ENCODE peak calls at places on chromosomes 4 and X, in ten cellular contexts. N is IMR-90, I is neural crest cell, V is cardiac fibroblast, P is mesothelial cell of epicardium, W is tibial nerve, C is A549, X is progenitor cell of endocrine pancreas, S is PC-3, Q is astrocyte of the spinal cord. R is an unnamed sample.

GRCh38 chrX:70664726-70665125 is 220.1 kb downstream of the DLG3 start:
- DNase-seq in P (no peak), W (no peak), S (peak; percentile 49), N (peak; percentile 30), X (no peak), C (peak; percentile 34), Q (peak; percentile 36), V (peak; percentile 36), I (no peak), R (no peak)

GRCh38 chrX:114787016-114787415 is 203.1 kb downstream of the HTR2C start:
- DNase-seq in N (no peak), X (no peak), C (no peak), W (no peak), P (no peak), S (no peak), Q (no peak), I (no peak), V (no peak), R (no peak)

GRCh38 chrX:106707771-106708454 is 18.6 kb upstream of the RNF128 start:
- DNase-seq in X (no peak), W (no peak), I (no peak), P (no peak), N (peak; percentile 94), S (peak; percentile 78), Q (peak; percentile 90), C (peak; percentile 55), V (peak; percentile 62), R (no peak)

GRCh38 chr4:84916233-84916632 is 50.3 kb downstream of the WDFY3 start:
- DNase-seq in S (no peak), N (no peak), C (no peak), I (no peak), Q (no peak), W (no peak), V (no peak), P (no peak), X (no peak), R (no peak)

GRCh38 chrX:76148753-76149152 is 24.1 kb upstream of the PBDC1 start:
- DNase-seq in I (peak; percentile 2), W (peak; percentile 17), C (peak; percentile 51), V (peak; percentile 44), P (no peak), S (peak; percentile 60), X (no peak), Q (peak; percentile 62), N (peak; percentile 33), R (peak; percentile 21)

GRCh38 chr4:2843909-2844584 is 403 bp downstream of the ADD1 start:
- DNase-seq in C (peak; percentile 15), S (peak; percentile 6), I (peak; percentile 43), Q (peak; percentile 36), P (no peak), X (peak; percentile 51), N (peak; percentile 24), W (no peak), V (peak; percentile 42), R (peak; percentile 55)

GRCh38 chrX:131812847-131813825 is 210.0 kb upstream of the STK26 start:
- DNase-seq in N (peak; percentile 79), S (peak; percentile 21), V (no peak), Q (peak; percentile 85), I (no peak), P (no peak), C (peak; percentile 74), W (peak; percentile 24), X (no peak), R (peak; percentile 46)

GRCh38 chrX:41837270-41837944 is 85.9 kb downstream of the CASK start:
- DNase-seq in I (no peak), V (no peak), Q (no peak), P (no peak), X (no peak), W (no peak), N (no peak), C (no peak), S (no peak), R (no peak)

GRCh38 chrX:65926095-65927019 is 113.5 kb downstream of the VSIG4 start:
- DNase-seq in N (no peak), I (no peak), C (no peak), S (no peak), Q (no peak), W (no peak), P (no peak), V (no peak), X (no peak), R (no peak)

GRCh38 chr4:22482250-22483127 is 33.4 kb downstream of the ADGRA3 start:
- DNase-seq in Q (no peak), V (no peak), S (no peak), C (no peak), I (no peak), N (no peak), W (no peak), P (no peak), X (no peak), R (no peak)

GRCh38 chrX:119853449-119853848 is 686 bp upstream of the UPF3B start:
- DNase-seq in P (no peak), I (no peak), X (no peak), C (no peak), V (peak; percentile 6), W (peak; percentile 14), Q (no peak), S (no peak), N (no peak), R (no peak)

GRCh38 chr4:25069014-25069413 is 38.3 kb upstream of the LGI2 start:
- DNase-seq in S (peak; percentile 34), I (no peak), C (peak; percentile 19), Q (no peak), V (no peak), X (no peak), W (no peak), N (no peak), P (no peak), R (no peak)

GRCh38 chr4:57193996-57194675 is 84.0 kb upstream of the IGFBP7 start:
- DNase-seq in Q (no peak), P (peak; percentile 51), W (no peak), N (no peak), S (no peak), I (no peak), X (no peak), V (no peak), C (no peak), R (no peak)

GRCh38 chr4:56348582-56348981 is 38.7 kb downstream of the AASDH start:
- DNase-seq in I (no peak), P (no peak), C (no peak), Q (no peak), V (peak; percentile 4), X (no peak), N (no peak), S (no peak), W (no peak), R (no peak)

DNA sequence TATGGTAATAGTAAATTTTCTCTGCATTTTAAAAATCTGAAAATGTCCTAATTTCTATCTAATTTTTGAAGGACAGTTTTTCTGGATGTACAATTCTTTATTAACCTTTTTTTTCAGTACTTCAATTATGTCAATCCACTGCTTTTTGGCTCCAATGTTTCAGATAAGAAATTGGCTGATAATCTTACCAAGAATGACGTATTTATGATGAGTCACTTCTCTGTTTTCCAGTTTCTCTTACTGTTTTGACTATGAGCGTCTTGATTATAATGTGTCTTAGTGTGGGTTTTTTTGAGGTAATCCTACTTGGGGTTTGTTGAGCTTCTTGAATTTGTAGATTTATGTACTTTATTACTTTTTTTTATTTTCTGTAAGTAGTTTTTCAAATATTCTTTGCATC is 47.2 kb downstream of the UGT2B11 start:
- DNase-seq in N (peak; percentile 2), W (no peak), S (no peak), I (no peak), X (no peak), V (peak; percentile 10), P (no peak), C (peak; percentile 16), Q (no peak), R (no peak)
- TF ChIP-seq CTCF in N (no peak), W (no peak), S (no peak), I (no peak), X (no peak), V (no peak), P (no peak), C (no peak), Q (no peak), R (no peak)

GRCh38 chrX:105662248-105662647 is 160.1 kb upstream of the NRK start:
- DNase-seq in X (no peak), N (no peak), C (no peak), S (peak; percentile 75), V (no peak), W (no peak), Q (no peak), I (no peak), P (no peak), R (no peak)
- TF ChIP-seq CTCF in X (no peak), N (no peak), C (no peak), S (no peak), V (no peak), W (no peak), Q (no peak), I (no peak), P (no peak), R (no peak)

GRCh38 chr4:54107951-54108740 is 8.2 kb downstream of the GSX2 start:
- DNase-seq in C (no peak), W (no peak), X (no peak), Q (no peak), P (no peak), I (no peak), S (no peak), N (no peak), V (no peak), R (no peak)
- TF ChIP-seq CTCF in C (no peak), W (no peak), X (no peak), Q (peak; percentile 31), P (no peak), I (no peak), S (no peak), N (no peak), V (peak; percentile 7), R (no peak)

DNA sequence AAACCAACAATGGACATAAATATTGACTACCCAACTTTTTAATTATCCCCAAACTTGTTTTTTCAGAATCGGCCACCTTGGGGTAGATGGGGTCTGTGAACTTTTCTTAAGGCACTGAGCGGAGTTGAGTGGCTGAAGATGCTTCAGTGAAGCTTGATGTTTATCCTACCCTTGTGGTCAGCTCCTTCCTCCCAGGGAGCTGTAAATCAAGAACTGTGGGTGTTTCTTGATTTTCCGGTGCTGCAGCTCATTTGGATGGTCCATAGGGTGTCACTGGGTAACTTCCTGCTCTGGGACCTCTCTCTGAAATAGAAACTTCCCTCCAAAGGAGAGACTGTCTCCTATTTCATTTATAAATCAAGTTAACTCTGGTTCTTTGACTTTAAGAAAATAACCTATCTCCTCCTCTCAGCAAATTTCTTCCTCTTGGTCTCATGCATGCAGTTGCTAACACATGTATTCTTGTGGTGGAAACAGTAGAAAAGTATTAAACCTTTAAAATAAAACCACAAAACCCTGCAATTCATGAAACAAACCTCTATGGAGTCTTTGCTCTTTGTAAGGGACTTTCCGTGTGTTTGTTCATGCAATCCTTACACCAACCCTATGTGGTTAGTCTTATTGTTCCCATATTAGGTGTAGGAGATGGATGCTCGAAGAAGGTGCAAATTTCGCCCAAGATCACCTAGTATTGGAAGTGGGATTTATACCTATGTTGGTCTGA is 110.3 kb downstream of the SHROOM3 start:
- DNase-seq in I (no peak), W (no peak), V (no peak), C (no peak), X (no peak), P (no peak), N (peak; percentile 45), Q (peak; percentile 73), S (peak; percentile 35), R (no peak)
- TF ChIP-seq CTCF in I (no peak), W (no peak), V (no peak), C (no peak), X (no peak), P (no peak), N (no peak), Q (no peak), S (no peak), R (no peak)

GRCh38 chr4:159021597-159022385 is 81.1 kb upstream of the RAPGEF2 start:
- DNase-seq in Q (no peak), S (no peak), W (no peak), V (no peak), I (no peak), C (no peak), P (no peak), X (no peak), N (no peak), R (no peak)
- TF ChIP-seq CTCF in Q (no peak), S (no peak), W (no peak), V (no peak), I (no peak), C (no peak), P (no peak), X (no peak), N (no peak), R (no peak)

R was measured in activated B cell treated with CpG ODN at 0.5 μM for 24 hours.